ENCODE peak calls at places on chromosomes 4 and X, in six cellular contexts. G, E, O, F, C and L are unnamed samples. For H3K9me2 and H3K4me1, the result is how much of the 10 kb centered on the place peaks cover.

GRCh38 chr4:132334081-132334480 is 815.0 kb upstream of the PCDH10 start:
- DNase-seq in F (no peak), C (no peak), O (no peak), E (no peak), G (no peak), L (no peak)

GRCh38 chrX:39900788-39901170 is 197.0 kb downstream of the BCOR start:
- DNase-seq in G (peak), C (no peak), O (no peak), E (peak), F (no peak), L (no peak)

GRCh38 chr4:4867745-4868505 is 8.5 kb downstream of the MSX1 start:
- DNase-seq in F (peak), O (no peak), C (no peak), E (no peak), G (no peak), L (no peak)

GRCh38 chr4:39539026-39539690 is 11.9 kb upstream of the UGDH start:
- DNase-seq in F (no peak), C (no peak), G (no peak), E (no peak), O (peak), L (peak)

GRCh38 chr4:7956306-7957112 is 16.8 kb upstream of the AFAP1 start:
- DNase-seq in G (no peak), E (peak), F (no peak), C (no peak), O (peak), L (peak)

GRCh38 chr4:72896515-72896914 is 173.0 kb downstream of the COX18 start:
- DNase-seq in E (peak), F (peak), C (no peak), O (peak), G (peak), L (no peak)

GRCh38 chr4:74933562-74934015 is 673 bp downstream of the PARM1 start:
- DNase-seq in O (no peak), G (peak), F (peak), C (peak), E (peak), L (peak)

GRCh38 chr4:71771613-71772012 is 12.3 kb downstream of the GC start:
- DNase-seq in C (no peak), O (no peak), E (no peak), F (no peak), G (no peak), L (no peak)

GRCh38 chr4:180449395-180449956 is 1793.7 kb upstream of the TENM3 start:
- DNase-seq in C (peak), E (no peak), F (peak), O (peak), G (peak), L (peak)

GRCh38 chr4:73034896-73035295 is 34.6 kb downstream of the COX18 start:
- DNase-seq in O (no peak), C (no peak), G (no peak), E (no peak), F (no peak), L (no peak)

GRCh38 chr4:102687373-102687981 is 73.3 kb downstream of the MANBA start:
- DNase-seq in G (no peak), F (no peak), O (peak), C (no peak), E (peak), L (peak)

GRCh38 chr4:2786152-2786671 is 6.7 kb upstream of the SH3BP2 start:
- DNase-seq in E (no peak), F (no peak), C (no peak), G (no peak), O (no peak), L (no peak)

GRCh38 chr4:31239886-31240285 is 519.7 kb downstream of the PCDH7 start:
- DNase-seq in C (no peak), F (no peak), O (no peak), G (no peak), E (no peak), L (no peak)

DNA sequence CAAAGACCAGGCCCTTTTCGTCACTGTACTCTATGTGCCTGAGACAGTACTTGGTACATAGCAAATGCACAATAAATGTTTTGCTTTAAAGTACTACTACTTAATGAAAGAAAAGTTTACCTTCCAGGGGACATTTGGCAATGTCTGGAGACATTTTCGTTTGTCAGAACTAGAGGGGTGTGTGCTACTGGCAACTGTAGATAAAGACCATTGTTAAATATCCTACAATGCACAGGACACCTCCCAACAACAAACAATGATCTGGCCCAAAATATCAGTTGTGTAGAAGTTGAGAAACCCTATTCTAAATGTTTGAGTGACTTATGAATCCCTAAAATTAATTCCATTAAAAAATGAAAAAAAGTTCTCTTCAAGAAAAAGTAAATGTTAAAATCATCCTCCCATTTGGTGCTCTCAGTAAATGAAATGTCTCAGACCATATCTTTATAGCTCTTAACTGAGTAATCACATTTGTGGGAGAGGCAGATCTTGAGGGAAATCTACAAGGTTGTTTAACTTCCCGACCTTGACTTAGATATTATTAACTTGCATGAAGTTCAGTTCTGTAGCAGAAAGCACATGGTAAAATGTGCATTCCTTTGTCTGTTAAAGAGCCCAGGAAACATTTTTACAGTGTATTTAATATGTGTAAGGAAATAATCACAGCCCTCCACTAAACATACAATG is 18.5 kb downstream of the EGFL6 start:
- DNase-seq in O (no peak), F (no peak), E (no peak), C (no peak), G (no peak), L (no peak)
- H3K9me2 ChIP-seq in O (under half), F (under half), E (under half), C (under half), G (under half), L (under half)

GRCh38 chr4:174520655-174521054 is 1.6 kb downstream of the HPGD start:
- DNase-seq in E (no peak), C (no peak), G (no peak), F (no peak), O (no peak), L (no peak)

GRCh38 chr4:174521800-174522182 is 497 bp downstream of the HPGD start:
- DNase-seq in F (peak), C (no peak), G (peak), E (peak), O (peak), L (no peak)

GRCh38 chr4:174524242-174524641 is 2.0 kb upstream of the HPGD start:
- DNase-seq in C (no peak), E (no peak), F (peak), O (peak), G (no peak), L (no peak)

GRCh38 chr4:174522183-174523002 is at the start of gene HPGD:
- DNase-seq in O (peak), G (peak), F (peak), C (no peak), E (peak), L (peak)

DNA sequence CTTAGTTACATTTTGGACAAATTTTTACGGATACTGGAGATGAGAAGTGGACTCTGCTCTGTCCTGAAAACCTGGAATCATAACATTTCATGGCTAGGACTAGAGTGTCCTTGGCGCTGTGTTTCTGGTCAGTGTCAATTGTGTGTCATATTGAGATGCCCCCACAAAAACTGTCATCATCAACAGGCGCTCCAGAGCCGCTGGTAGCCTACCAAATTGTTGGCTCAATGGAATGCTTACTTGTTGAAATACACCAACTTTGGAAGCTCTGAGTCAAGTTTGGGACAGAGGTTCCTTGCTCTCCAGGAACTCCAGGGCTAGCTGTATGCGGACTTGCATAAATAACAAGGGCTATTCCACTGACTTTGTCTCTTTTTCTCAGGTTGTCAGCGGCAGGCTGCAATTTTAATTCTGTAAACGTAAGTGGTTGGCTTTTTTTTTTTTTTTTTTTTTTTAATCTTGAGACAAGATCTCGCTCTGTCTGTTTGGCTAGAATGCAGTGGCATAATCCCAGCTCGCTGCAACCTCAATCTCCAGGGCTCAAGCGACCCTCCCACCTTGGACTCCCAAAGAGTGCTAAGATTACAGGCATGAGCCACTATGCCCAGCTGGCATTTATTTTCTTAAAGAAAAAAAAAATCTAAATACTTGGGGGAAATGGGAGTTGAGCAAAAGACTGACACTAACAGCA is 860 bp upstream of the HPGD start:
- DNase-seq in C (no peak), E (peak), O (peak), F (no peak), G (peak), L (no peak)
- H3K4me2 ChIP-seq in C (no peak), E (peak), O (peak), F (peak), G (peak), L (peak)

DNA sequence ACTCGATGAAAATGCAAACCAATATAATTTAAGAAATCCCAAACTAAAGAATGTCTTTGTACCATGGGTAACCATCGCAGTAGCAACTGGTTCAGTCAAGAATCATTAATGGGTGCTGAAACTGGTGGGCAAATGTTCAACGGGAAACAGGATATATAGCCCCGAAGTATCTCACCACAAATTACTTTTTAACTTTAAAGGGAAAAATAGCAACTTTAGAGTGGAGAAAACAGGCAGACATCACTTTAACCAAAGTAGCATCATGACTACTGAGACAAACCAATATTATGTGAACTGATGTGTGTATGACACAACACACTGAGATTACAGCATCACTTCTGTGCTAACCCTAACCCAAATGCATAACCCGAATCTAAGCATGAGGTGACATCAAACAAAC is 33.8 kb upstream of the SLAIN2 start:
- DNase-seq in E (no peak), C (no peak), F (no peak), G (no peak), O (no peak), L (no peak)
- H3K4me1 ChIP-seq in E (under half), C (under half), F (under half), G (under half), O (under half), L (under half)

DNA sequence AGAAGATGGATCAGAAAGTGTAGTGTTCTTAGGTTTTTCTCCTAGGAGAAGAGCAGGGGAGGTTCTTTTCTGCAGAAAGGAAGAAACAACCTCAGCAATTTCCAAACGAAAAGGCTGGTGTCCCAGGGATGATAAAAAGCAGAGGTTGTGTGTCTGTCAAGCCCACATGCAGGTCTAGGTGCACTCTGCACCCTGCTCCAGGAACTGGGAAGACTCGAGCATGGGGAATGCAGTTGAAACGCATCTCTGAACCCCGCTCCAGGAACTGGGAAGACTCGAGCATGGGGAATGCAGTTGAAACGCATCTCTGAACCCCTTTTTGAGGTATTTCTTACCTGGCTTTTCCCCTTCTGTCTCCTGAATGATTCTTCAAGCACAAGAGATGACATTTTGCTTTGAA is 171.2 kb downstream of the LDB2 start:
- DNase-seq in E (no peak), G (peak), O (no peak), F (no peak), C (no peak), L (no peak)
- H3K9me2 ChIP-seq in E (under half), G (under half), O (under half), F (under half), C (under half), L (under half)

DNA sequence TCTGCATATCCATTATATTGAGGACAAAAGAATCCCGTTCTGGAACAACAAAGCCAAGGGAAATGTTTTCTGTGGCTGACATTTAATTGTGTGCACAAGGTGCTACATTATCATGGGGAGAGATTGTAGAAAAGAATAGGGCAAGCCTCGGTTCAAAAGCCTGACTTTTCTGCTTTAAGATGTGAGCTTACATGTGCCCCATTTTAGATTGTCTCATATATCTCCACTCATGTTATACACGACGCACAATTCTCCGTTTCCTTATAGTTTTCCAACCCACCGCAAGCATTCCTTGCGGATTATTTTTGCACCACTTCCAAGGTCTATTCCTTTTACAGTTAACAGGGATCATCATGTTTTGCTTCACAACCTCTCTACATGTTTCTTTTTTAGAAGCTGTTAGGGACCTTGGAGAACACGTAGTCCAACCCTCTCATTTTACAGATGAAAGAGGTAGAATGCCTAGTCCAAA is 99.6 kb upstream of the MAML3 start:
- DNase-seq in G (no peak), O (no peak), F (no peak), C (no peak), E (no peak), L (no peak)
- H3K4me2 ChIP-seq in G (peak), O (peak), F (peak), C (peak), E (peak), L (peak)